ENCODE peak calls at places on chromosomes 7 and 10, in eight cellular contexts. S is stimulated activated CD8-positive, alpha-beta memory T cell treated with anti-CD3 and anti-CD28 coated beads, Interleukin-4, amount 100 ng/mL, for 48 hours; Q is neuronal stem cell; K is esophagus muscularis mucosa; Y is esophagus squamous epithelium; N is effector memory CD8-positive, alpha-beta T cell; F is CD8-positive, alpha-beta T cell; E is sciatic nerve. G is an unnamed sample.

GRCh38 chr10:77279207-77279606 is 358.4 kb downstream of the KCNMA1 start:
- DNase-seq in K (no peak), S (peak), Q (no peak), N (peak), E (no peak), F (no peak), Y (no peak), G (no peak)

GRCh38 chr7:105202561-105203130 is 186.1 kb downstream of the SRPK2 start:
- DNase-seq in S (no peak), K (no peak), N (no peak), Y (no peak), Q (no peak), E (no peak), F (no peak), G (no peak)

GRCh38 chr10:5776150-5776880 is 36.9 kb downstream of the GDI2 start:
- DNase-seq in N (no peak), Q (no peak), E (no peak), F (no peak), K (no peak), Y (no peak), S (no peak), G (no peak)

GRCh38 chr10:128220011-128220410 is 93.8 kb upstream of the MKI67 start:
- DNase-seq in Y (no peak), Q (no peak), K (no peak), E (no peak), F (no peak), S (no peak), N (no peak), G (no peak)

GRCh38 chr7:148142660-148143248 is 447.8 kb upstream of the C7orf33 start:
- DNase-seq in F (no peak), E (no peak), S (no peak), K (no peak), N (no peak), Y (no peak), Q (peak), G (peak)

GRCh38 chr7:43905954-43906326 is 456 bp downstream of the URGCP start:
- DNase-seq in F (no peak), S (peak), Q (no peak), N (peak), Y (no peak), E (peak), K (no peak), G (no peak)

GRCh38 chr7:22782616-22783232 is 39.9 kb downstream of the TOMM7 start:
- DNase-seq in S (peak), Q (peak), N (peak), F (peak), K (no peak), E (peak), Y (no peak), G (peak)

GRCh38 chr7:136654406-136654805 is 214.0 kb upstream of the CHRM2 start:
- DNase-seq in Y (no peak), K (no peak), F (no peak), S (no peak), N (no peak), E (no peak), Q (no peak), G (no peak)

GRCh38 chr10:26737730-26738129 is 40.2 kb downstream of the PDSS1 start:
- DNase-seq in Q (no peak), F (no peak), E (no peak), K (no peak), S (peak), N (no peak), Y (no peak), G (no peak)

GRCh38 chr10:71150811-71151210 is 61.6 kb upstream of the UNC5B start:
- DNase-seq in E (no peak), K (no peak), Y (no peak), Q (no peak), S (no peak), N (no peak), F (no peak), G (no peak)

GRCh38 chr10:132335189-132336063 is 3.4 kb downstream of the LRRC27 start:
- DNase-seq in Y (no peak), S (no peak), K (no peak), E (no peak), F (peak), Q (no peak), N (no peak), G (no peak)

GRCh38 chr7:5231116-5231515 is 41.1 kb downstream of the WIPI2 start:
- DNase-seq in Q (no peak), S (no peak), F (no peak), N (no peak), Y (no peak), E (no peak), K (no peak), G (no peak)

GRCh38 chr7:29156798-29157461 is 10.6 kb upstream of the CPVL start:
- DNase-seq in K (no peak), E (no peak), F (no peak), Q (no peak), Y (no peak), N (peak), S (no peak), G (no peak)

GRCh38 chr7:1713502-1714484 is 43.7 kb downstream of the ELFN1 start:
- DNase-seq in F (no peak), K (no peak), E (no peak), N (no peak), Q (no peak), S (no peak), Y (no peak), G (no peak)

GRCh38 chr10:112471878-112472487 is 25.0 kb downstream of the VTI1A start:
- DNase-seq in Y (no peak), N (no peak), S (no peak), Q (peak), E (no peak), F (no peak), K (no peak), G (no peak)

GRCh38 chr10:78528749-78529204 is 495.1 kb downstream of the RPS24 start:
- DNase-seq in N (no peak), K (no peak), E (peak), F (no peak), Y (no peak), Q (no peak), S (no peak), G (no peak)

GRCh38 chr7:33874943-33875342 is 30.4 kb upstream of the BMPER start:
- DNase-seq in S (no peak), K (peak), F (no peak), Y (no peak), N (no peak), E (peak), Q (no peak), G (no peak)

GRCh38 chr7:30378275-30378674 is 93.9 kb downstream of the ZNRF2 start:
- DNase-seq in K (no peak), F (no peak), Q (no peak), S (no peak), Y (no peak), N (no peak), E (no peak), G (no peak)

GRCh38 chr7:149869291-149869650 is 4.5 kb upstream of the ATP6V0E2 start:
- DNase-seq in F (no peak), S (no peak), N (no peak), E (no peak), Q (no peak), Y (no peak), K (no peak), G (no peak)

GRCh38 chr7:80618105-80618504 is 20.3 kb upstream of the CD36 start:
- DNase-seq in S (no peak), Y (no peak), E (no peak), Q (no peak), F (no peak), K (no peak), N (no peak), G (no peak)

GRCh38 chr10:108515821-108516220 is 1351.3 kb upstream of the SORCS1 start:
- DNase-seq in E (no peak), S (no peak), K (no peak), Q (no peak), F (no peak), Y (no peak), N (no peak), G (no peak)

GRCh38 chr10:7797582-7797981 is 9.6 kb downstream of the ATP5F1C start:
- DNase-seq in F (no peak), E (no peak), N (no peak), K (no peak), Y (no peak), S (peak), Q (no peak), G (no peak)

GRCh38 chr7:114590298-114590697 is 175.7 kb downstream of the FOXP2 start:
- DNase-seq in E (no peak), F (no peak), N (no peak), K (no peak), Q (peak), Y (no peak), S (no peak), G (no peak)

GRCh38 chr7:17781491-17782215 is 158.6 kb downstream of the SNX13 start:
- DNase-seq in K (no peak), E (no peak), Y (no peak), S (no peak), N (no peak), F (no peak), Q (no peak), G (no peak)

GRCh38 chr7:468681-469590 is 50.7 kb downstream of the PDGFA start:
- DNase-seq in N (no peak), F (no peak), K (no peak), E (no peak), S (no peak), Y (no peak), Q (no peak), G (no peak)

GRCh38 chr10:59361659-59362183 is 628 bp downstream of the FAM13C start:
- DNase-seq in K (no peak), Y (no peak), N (no peak), Q (no peak), S (no peak), F (no peak), E (no peak), G (no peak)

GRCh38 chr7:76260171-76260703 is 42.2 kb upstream of the HSPB1 start:
- DNase-seq in E (no peak), K (no peak), N (peak), S (peak), Q (peak), Y (no peak), F (peak), G (peak)

GRCh38 chr10:8061274-8062211 is 7.1 kb downstream of the GATA3 start:
- DNase-seq in S (peak), Y (no peak), N (peak), K (no peak), F (peak), E (peak), Q (peak), G (no peak)

GRCh38 chr7:138752568-138753518 is 45.0 kb upstream of the TMEM213 start:
- DNase-seq in S (peak), K (no peak), E (no peak), Q (no peak), F (peak), Y (no peak), N (peak), G (no peak)

GRCh38 chr7:135374736-135375135 is 135.2 kb downstream of the CNOT4 start:
- DNase-seq in N (no peak), F (no peak), Q (no peak), Y (no peak), E (no peak), S (no peak), K (no peak), G (no peak)

GRCh38 chr10:104441601-104442000 is 88.0 kb downstream of the CFAP58 start:
- DNase-seq in Q (no peak), Y (no peak), N (no peak), E (no peak), F (no peak), K (no peak), S (no peak), G (peak)

GRCh38 chr10:125692932-125693847 is 10.2 kb upstream of the TEX36 start:
- DNase-seq in K (no peak), N (no peak), Q (no peak), E (no peak), F (no peak), S (no peak), Y (no peak), G (no peak)

G was measured in NCI-H1048.